ENCODE peak calls at places on chromosomes 1 and 21, in six cellular contexts. W is tibial nerve, G is transverse colon, K is esophagus muscularis mucosa, B is ovary, D is H1. M is an unnamed sample. For H3K27me3, the result is how much of the 10 kb centered on the place peaks cover.

GRCh38 chr1:31670583-31670944 is 25.9 kb upstream of the PEF1 start:
- DNase-seq in B (no peak), G (no peak), K (no peak), W (no peak), D (no peak), M (no peak)

GRCh38 chr1:170935231-170935630 is at the start of gene MROH9:
- DNase-seq in D (no peak), W (no peak), B (no peak), K (no peak), G (no peak), M (no peak)

GRCh38 chr1:197980457-197980856 is 63.3 kb downstream of the LHX9 start:
- DNase-seq in W (no peak), K (no peak), G (no peak), D (no peak), B (no peak), M (no peak)

GRCh38 chr1:201750934-201751333 is 78.0 kb upstream of the IPO9 start:
- DNase-seq in D (no peak), K (no peak), G (no peak), W (no peak), B (no peak), M (no peak)

GRCh38 chr1:185376840-185377635 is 60.0 kb upstream of the IVNS1ABP start:
- DNase-seq in K (no peak), B (no peak), G (no peak), D (no peak), W (no peak), M (no peak)

GRCh38 chr1:201253906-201254624 is 29.2 kb upstream of the PKP1 start:
- DNase-seq in D (no peak), G (no peak), W (no peak), K (peak), B (no peak), M (no peak)

GRCh38 chr1:248046536-248046935 is at the start of gene OR2L3:
- DNase-seq in B (no peak), D (no peak), K (no peak), W (no peak), G (no peak), M (no peak)

GRCh38 chr21:17370263-17370662 is 142.6 kb upstream of the CXADR start:
- DNase-seq in W (no peak), G (no peak), K (no peak), D (no peak), B (no peak), M (peak)

GRCh38 chr1:15966081-15966955 is 9.6 kb downstream of the ZBTB17 start:
- DNase-seq in D (no peak), G (peak), W (no peak), B (no peak), K (no peak), M (peak)

DNA sequence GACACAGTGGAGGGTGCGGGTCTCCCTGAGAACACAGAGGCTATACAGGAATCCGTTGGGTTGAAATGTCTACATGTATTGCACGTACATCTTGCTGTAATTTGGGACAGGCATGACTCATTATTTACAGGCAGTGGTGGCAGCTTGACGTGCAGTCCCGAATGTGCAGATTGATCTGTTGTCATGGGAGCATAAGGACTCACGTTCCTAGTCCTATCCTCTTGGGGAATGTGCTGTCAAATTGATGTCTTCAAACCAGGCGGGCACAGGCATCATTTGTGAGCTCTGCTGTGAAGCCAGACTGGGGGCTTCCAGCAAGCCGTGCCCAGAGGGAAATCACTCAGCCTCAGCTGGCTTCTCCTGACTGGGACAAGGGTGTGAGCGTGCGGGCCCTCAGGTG is 40.5 kb downstream of the S100B start:
- DNase-seq in B (no peak), D (no peak), K (no peak), G (no peak), W (no peak), M (no peak)
- TF ChIP-seq EP300 in B (no peak), D (no peak), K (no peak), G (no peak), W (no peak), M (no peak)

DNA sequence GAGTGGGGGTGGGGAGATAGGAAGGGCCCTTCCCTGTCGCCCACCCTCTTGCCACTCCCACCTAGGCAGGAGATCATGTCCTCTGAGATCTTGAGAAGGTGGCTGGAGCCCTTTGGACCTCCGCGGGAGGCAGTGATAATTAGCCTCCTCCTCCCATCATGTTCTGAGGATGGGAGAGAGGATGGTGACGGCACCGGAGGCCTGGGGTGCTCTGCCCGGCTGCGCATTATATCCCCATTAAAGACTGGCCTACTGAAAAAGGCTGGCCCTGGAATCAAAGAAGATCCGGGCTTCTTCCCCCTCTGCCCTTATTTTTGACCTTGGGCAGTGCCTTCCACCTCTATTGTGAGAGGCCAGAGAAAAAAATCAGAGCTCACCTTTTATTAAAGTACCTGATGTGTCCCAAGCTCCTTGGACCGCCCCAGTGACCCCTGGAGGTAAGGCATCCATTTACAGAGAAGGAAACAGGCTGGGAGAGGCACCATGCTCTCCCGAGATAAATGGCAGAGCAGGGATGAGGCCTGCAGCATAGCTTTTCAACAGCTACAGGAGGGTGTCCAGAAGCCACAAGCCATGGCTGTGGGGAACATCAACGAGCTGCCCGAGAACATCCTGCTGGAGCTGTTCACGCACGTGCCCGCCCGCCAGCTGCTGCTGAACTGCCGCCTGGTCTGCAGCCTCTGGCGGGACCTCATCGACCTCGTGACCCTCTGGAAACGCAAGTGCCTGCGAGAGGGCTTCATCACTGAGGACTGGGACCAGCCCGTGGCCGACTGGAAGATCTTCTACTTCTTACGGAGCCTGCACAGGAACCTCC is 794 bp downstream of the FBXO44 start:
- DNase-seq in B (no peak), W (no peak), G (no peak), D (no peak), K (no peak), M (no peak)
- H3K27me3 ChIP-seq in B (under half), W (under half), G (under half), D (under half), K (under half), M (under half)

DNA sequence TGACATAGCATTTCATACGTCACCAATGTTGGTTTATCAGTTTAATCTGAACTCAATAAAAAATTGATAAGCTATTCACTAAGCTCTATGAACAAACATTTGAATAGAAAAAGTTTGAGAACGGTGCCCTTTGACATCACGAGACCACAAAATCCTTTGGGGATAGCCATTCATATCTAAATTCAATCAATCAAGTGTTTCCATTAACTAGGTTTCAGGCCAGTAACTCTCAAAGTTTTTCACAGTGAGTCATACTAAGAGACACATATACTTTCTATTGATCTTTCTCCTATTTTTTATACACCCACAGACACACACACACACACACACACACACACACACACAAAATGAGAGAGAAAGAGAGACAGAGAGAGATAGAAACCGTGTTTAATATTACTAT is 235.4 kb upstream of the SNX7 start:
- DNase-seq in B (no peak), G (no peak), W (no peak), D (no peak), K (no peak), M (no peak)
- H3K4me3 ChIP-seq in B (no peak), G (no peak), W (no peak), D (no peak), K (no peak), M (no peak)

GRCh38 chr1:231619257-231619634 is 7.3 kb upstream of the DISC1 start:
- DNase-seq in K (no peak), G (no peak), W (no peak), B (no peak), D (no peak), M (no peak)
- TF ChIP-seq EP300 in K (no peak), G (no peak), W (no peak), B (no peak), D (no peak), M (no peak)

GRCh38 chr1:4219826-4220225 is 319.8 kb upstream of the C1orf174 start:
- DNase-seq in W (no peak), D (no peak), G (no peak), K (peak), B (no peak), M (no peak)
- H3K27me3 ChIP-seq in W (under half), D (under half), G (under half), K (under half), B (under half), M (under half)

DNA sequence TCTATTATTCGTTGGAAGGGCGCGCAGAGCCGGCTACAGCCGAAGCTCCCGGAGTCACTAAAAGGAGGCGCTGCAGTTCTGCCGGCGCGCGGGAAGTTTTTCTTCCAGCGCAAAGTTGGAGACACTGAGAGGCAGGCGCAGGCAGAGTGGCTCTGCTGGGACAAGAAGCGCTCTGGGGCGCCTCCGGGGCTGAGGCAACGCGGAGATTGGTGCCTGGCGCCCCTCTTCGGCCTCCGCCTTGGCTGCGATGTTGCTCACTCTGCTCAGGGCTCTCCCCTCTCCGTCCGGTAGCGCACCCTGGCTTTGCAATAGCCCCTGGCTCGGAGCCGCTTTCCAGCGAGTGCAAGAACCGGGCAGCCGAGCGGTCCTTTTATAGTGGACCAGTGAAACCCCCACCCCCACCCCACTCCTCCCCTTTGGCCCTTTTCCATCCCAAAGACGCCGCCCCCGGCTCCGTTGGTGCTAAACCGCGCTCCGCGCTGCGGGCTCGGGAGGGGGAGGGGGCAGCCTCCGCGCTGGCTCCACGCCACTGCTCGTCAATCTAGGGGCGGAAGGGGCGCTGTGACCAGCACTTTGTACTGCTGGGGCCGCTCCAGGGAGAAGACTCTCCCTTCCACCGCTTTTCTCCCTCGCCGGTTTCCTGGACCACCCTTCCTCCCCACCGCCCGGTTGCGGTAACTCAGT is at the start of gene ADAMTS1:
- DNase-seq in K (peak), B (peak), W (peak), D (peak), G (peak), M (peak)
- H3K4me3 ChIP-seq in K (peak), B (peak), W (peak), D (peak), G (peak), M (peak)

DNA sequence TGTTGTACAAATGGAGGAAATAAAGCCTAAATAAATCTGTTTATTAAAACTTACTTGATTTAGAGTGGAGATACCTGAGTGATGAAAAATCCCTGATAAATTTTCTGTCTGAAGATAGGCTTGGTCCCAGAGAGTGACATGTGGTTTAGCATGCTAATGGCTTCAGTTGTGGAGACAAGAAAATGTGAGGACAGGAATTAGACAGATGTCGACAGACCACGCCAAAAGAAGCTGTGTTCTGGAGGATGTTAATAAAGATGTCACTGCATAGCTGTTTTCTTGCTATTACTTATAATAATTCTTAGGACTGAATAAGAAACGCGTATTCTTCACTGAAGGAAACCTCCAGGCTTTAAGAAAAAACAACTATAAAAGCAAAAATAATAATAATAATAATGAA is 154.9 kb downstream of the OLFM3 start:
- DNase-seq in K (no peak), G (no peak), W (no peak), B (no peak), D (no peak), M (no peak)
- TF ChIP-seq EP300 in K (no peak), G (no peak), W (no peak), B (no peak), D (no peak), M (no peak)

M was measured in stomach.